ENCODE peak calls at places on chromosomes 6 and 20, in seven cellular contexts. Y is gastrocnemius medialis, W is cardiac fibroblast, F is heart right ventricle, X is GM06990, H is A673, C is IMR-90. J is an unnamed sample.

GRCh38 chr6:93036835-93037234 is 382.5 kb downstream of the EPHA7 start:
- DNase-seq in Y (no peak), X (no peak), W (peak), C (peak), H (peak), F (no peak), J (no peak)

GRCh38 chr20:61161649-61162210 is 90.3 kb upstream of the CDH4 start:
- DNase-seq in C (no peak), H (peak), F (no peak), X (no peak), Y (no peak), W (no peak), J (no peak)

GRCh38 chr6:140744648-140745320 is 1370.3 kb upstream of the CITED2 start:
- DNase-seq in H (no peak), Y (no peak), F (no peak), C (peak), X (peak), W (peak), J (peak)

GRCh38 chr20:3165473-3166337 is 6.0 kb upstream of the FASTKD5 start:
- DNase-seq in C (peak), H (peak), W (peak), F (peak), X (no peak), Y (no peak), J (no peak)

GRCh38 chr20:11080010-11080409 is 406.2 kb upstream of the JAG1 start:
- DNase-seq in F (no peak), Y (no peak), H (no peak), X (no peak), W (peak), C (peak), J (no peak)

GRCh38 chr20:16178671-16179070 is 394.6 kb downstream of the KIF16B start:
- DNase-seq in Y (no peak), W (no peak), H (no peak), C (no peak), X (no peak), F (no peak), J (no peak)

GRCh38 chr20:20803011-20803410 is 90.6 kb upstream of the RALGAPA2 start:
- DNase-seq in X (no peak), F (no peak), W (no peak), C (no peak), H (peak), Y (no peak), J (no peak)

GRCh38 chr6:145903356-145904102 is 60.6 kb downstream of the SHPRH start:
- DNase-seq in X (no peak), Y (no peak), W (peak), C (peak), H (no peak), F (no peak), J (no peak)

GRCh38 chr6:37971711-37972410 is 152.3 kb downstream of the ZFAND3 start:
- DNase-seq in X (no peak), C (peak), Y (no peak), W (no peak), H (peak), F (no peak), J (no peak)

GRCh38 chr6:107491059-107491609 is 1.2 kb downstream of the SOBP start:
- DNase-seq in X (peak), W (peak), Y (peak), C (peak), F (peak), H (no peak), J (no peak)

GRCh38 chr20:46883847-46884246 is 10.8 kb upstream of the EYA2 start:
- DNase-seq in F (no peak), Y (no peak), H (no peak), X (no peak), W (no peak), C (peak), J (no peak)

GRCh38 chr6:37657117-37657886 is 40.4 kb downstream of the MDGA1 start:
- DNase-seq in W (no peak), Y (no peak), X (no peak), C (peak), H (no peak), F (no peak), J (peak)

GRCh38 chr6:158481612-158482473 is 78.0 kb upstream of the TMEM181 start:
- DNase-seq in C (peak), X (no peak), Y (no peak), F (no peak), W (peak), H (peak), J (no peak)

GRCh38 chr6:8195040-8195713 is 92.8 kb upstream of the EEF1E1 start:
- DNase-seq in C (no peak), W (no peak), H (peak), F (no peak), X (no peak), Y (no peak), J (no peak)

GRCh38 chr6:159042003-159042823 is 2.6 kb downstream of the TAGAP start:
- DNase-seq in Y (peak), C (peak), X (peak), H (peak), W (peak), F (no peak), J (no peak)

GRCh38 chr6:95496769-95497426 is 80.4 kb upstream of the MANEA start:
- DNase-seq in C (no peak), Y (no peak), W (no peak), X (no peak), F (no peak), H (no peak), J (no peak)

GRCh38 chr20:32205502-32206382 is 1.8 kb downstream of the PLAGL2 start:
- DNase-seq in X (no peak), W (no peak), F (no peak), H (no peak), Y (no peak), C (peak), J (no peak)

GRCh38 chr20:53943522-53944291 is 126.7 kb downstream of the BCAS1 start:
- DNase-seq in Y (no peak), W (peak), F (no peak), X (no peak), C (peak), H (peak), J (no peak)

GRCh38 chr20:8364734-8365078 is 232.6 kb downstream of the PLCB1 start:
- DNase-seq in F (no peak), Y (no peak), X (no peak), C (no peak), W (no peak), H (no peak), J (no peak)

GRCh38 chr6:35027807-35028206 is 113.3 kb downstream of the TCP11 start:
- DNase-seq in C (no peak), X (no peak), W (no peak), F (no peak), Y (no peak), H (no peak), J (no peak)

GRCh38 chr6:47407295-47408281 is 70.0 kb upstream of the CD2AP start:
- DNase-seq in F (no peak), W (peak), X (no peak), H (no peak), C (no peak), Y (no peak), J (no peak)

GRCh38 chr6:141976994-141977393 is 155.7 kb upstream of the GJE1 start:
- DNase-seq in X (no peak), Y (no peak), H (no peak), F (no peak), C (no peak), W (no peak), J (no peak)

GRCh38 chr20:2771631-2772080 is 28.8 kb downstream of the CPXM1 start:
- DNase-seq in Y (no peak), X (no peak), W (peak), C (peak), F (no peak), H (no peak), J (no peak)

GRCh38 chr20:25073544-25073943 is 8.4 kb downstream of the VSX1 start:
- DNase-seq in Y (no peak), F (no peak), X (no peak), C (no peak), H (no peak), W (no peak), J (no peak)

GRCh38 chr6:120903836-120904235 is 430.4 kb downstream of the TBC1D32 start:
- DNase-seq in W (no peak), F (no peak), H (no peak), C (no peak), X (no peak), Y (no peak), J (peak)

DNA sequence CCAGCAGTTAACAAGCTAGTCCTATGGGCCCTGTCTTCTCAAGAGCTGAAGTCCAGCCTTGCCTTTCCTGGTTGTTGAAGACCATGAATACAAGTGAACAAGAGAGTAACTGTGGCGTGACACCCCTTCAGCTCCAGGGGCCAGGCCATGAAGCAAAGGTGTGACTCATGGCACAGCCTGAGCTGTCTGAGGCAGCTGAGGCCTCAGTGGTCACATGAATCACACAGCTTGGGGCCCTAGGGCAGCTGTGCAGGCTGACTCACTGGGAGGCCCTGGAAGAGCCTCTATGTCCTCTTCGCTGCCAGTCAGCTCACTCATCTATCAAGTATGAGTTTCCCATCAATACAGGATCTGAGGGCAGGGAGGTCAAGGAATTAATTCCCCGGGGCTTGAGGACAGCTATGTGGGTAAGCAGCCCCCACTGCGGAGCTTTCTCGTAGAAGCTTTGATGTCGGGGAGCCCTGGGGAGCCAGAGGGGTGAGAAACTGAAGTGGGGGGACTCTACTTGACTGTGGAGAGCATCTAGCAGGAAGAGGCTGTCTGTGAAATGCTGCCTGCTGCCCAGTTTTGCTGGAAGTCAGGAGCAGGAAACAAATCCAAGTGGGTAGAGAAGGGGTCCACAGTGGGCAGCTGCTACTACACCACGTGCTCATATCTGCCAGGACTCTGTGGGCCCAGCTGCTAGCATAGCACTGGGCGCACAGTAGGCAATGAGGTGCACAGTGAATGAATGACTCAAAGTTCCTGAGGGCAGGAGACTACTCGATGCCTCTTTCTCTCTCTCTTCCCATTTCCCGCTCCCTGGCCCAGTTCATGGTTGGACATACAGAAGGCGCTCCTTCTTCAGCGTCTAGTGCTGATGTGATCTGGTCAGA is 13.7 kb upstream of the FAM83C start:
- DNase-seq in F (no peak), X (no peak), Y (peak), H (peak), C (peak), W (peak), J (peak)
- TF ChIP-seq CTCF in F (no peak), X (no peak), Y (no peak), H (no peak), C (no peak), W (no peak), J (no peak)

GRCh38 chr6:33375143-33375649 is 16.4 kb upstream of the KIFC1 start:
- DNase-seq in F (peak), H (peak), X (no peak), W (peak), C (peak), Y (peak), J (peak)
- H3K4me3 ChIP-seq in F (no peak), H (no peak), X (no peak), W (no peak), C (no peak), Y (peak), J (no peak)

DNA sequence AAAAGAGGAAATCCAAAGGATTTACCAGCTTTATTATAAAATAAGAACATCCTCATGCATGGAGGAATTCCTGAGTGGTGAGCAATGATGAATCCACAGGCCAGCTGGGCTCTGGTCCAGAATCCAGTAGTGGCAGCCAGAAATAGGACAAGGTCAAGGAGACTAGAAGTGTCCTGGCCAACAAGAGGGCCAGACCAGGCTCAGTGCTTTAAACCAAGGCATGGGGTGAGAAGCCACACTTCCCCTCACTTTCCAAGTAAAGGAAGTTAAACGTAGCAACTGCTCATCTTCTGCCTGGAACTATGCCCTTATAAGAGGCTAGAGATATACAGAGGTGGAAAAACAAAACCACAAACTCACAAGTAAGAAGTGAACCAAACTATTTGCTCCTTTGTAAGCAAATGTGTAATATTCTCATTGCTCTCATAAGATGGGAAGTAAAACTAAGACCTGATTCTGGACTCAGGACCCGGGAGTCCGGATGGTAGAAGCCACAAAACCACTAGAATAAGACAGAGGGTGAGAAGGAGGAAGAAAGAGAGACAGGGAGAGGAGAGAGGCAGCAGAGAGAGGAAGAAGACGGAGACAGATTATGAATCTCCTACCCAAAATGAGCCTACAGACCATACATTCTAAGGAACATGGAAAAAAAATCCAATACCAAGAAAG is 253.2 kb downstream of the UST start:
- DNase-seq in W (peak), F (peak), Y (peak), C (peak), X (no peak), H (no peak), J (no peak)
- TF ChIP-seq CTCF in W (no peak), F (no peak), Y (no peak), C (no peak), X (no peak), H (no peak), J (no peak)

GRCh38 chr6:154429711-154430110 is 73.1 kb upstream of the IPCEF1 start:
- DNase-seq in Y (no peak), C (no peak), W (no peak), X (no peak), H (no peak), F (no peak), J (peak)
- H3K4me3 ChIP-seq in Y (no peak), C (no peak), W (no peak), X (no peak), H (no peak), F (no peak), J (no peak)

GRCh38 chr20:44411757-44412401 is 56.4 kb downstream of the HNF4A start:
- DNase-seq in X (no peak), C (no peak), H (no peak), W (no peak), F (no peak), Y (no peak), J (no peak)
- TF ChIP-seq CTCF in X (no peak), C (no peak), H (no peak), W (no peak), F (no peak), Y (no peak), J (no peak)